ENCODE peak calls at places on chromosomes 13 and 19, in ten cellular contexts. One of them, this sample, is unnamed.

GRCh38 chr13:24202215-24202614 is 41.7 kb downstream of the SPATA13 start:
- DNase-seq in central memory CD4-positive, alpha-beta T cell: no peak
- DNase-seq in GM19239: no peak
- DNase-seq in NCI-H1694: no peak
- DNase-seq in posterior cingulate gyrus: no peak
- DNase-seq in erythroblast: no peak
- DNase-seq in Jurkat, Clone E6-1: no peak
- DNase-seq in kidney tubule cell: no peak
- DNase-seq in H54: no peak
- DNase-seq in HTR-8/SVneo: no peak
- DNase-seq in this sample: no peak

GRCh38 chr19:44050740-44051653 is 839 bp upstream of the ZNF223 start:
- DNase-seq in kidney tubule cell: peak; percentile 36
- DNase-seq in GM19239: no peak
- DNase-seq in H54: no peak
- DNase-seq in Jurkat, Clone E6-1: no peak
- DNase-seq in HTR-8/SVneo: no peak
- DNase-seq in posterior cingulate gyrus: peak; percentile 79
- DNase-seq in NCI-H1694: no peak
- DNase-seq in erythroblast: peak; percentile 48
- DNase-seq in central memory CD4-positive, alpha-beta T cell: no peak
- DNase-seq in this sample: peak; percentile 28

GRCh38 chr19:55253842-55254624 is 4.8 kb downstream of the PPP6R1 start:
- DNase-seq in kidney tubule cell: no peak
- DNase-seq in H54: no peak
- DNase-seq in central memory CD4-positive, alpha-beta T cell: peak; percentile 79
- DNase-seq in NCI-H1694: no peak
- DNase-seq in GM19239: peak; percentile 74
- DNase-seq in posterior cingulate gyrus: peak; percentile 66
- DNase-seq in erythroblast: peak; percentile 53
- DNase-seq in Jurkat, Clone E6-1: peak; percentile 85
- DNase-seq in HTR-8/SVneo: no peak
- DNase-seq in this sample: peak; percentile 87

GRCh38 chr13:38264363-38265134 is 85.1 kb upstream of the UFM1 start:
- DNase-seq in Jurkat, Clone E6-1: no peak
- DNase-seq in central memory CD4-positive, alpha-beta T cell: no peak
- DNase-seq in kidney tubule cell: peak; percentile 49
- DNase-seq in HTR-8/SVneo: no peak
- DNase-seq in H54: no peak
- DNase-seq in posterior cingulate gyrus: no peak
- DNase-seq in erythroblast: no peak
- DNase-seq in NCI-H1694: peak; percentile 1
- DNase-seq in GM19239: no peak
- DNase-seq in this sample: no peak

GRCh38 chr13:22801402-22802003 is 379.3 kb upstream of the SGCG start:
- DNase-seq in Jurkat, Clone E6-1: no peak
- DNase-seq in NCI-H1694: no peak
- DNase-seq in kidney tubule cell: peak; percentile 63
- DNase-seq in HTR-8/SVneo: no peak
- DNase-seq in erythroblast: no peak
- DNase-seq in H54: no peak
- DNase-seq in posterior cingulate gyrus: no peak
- DNase-seq in central memory CD4-positive, alpha-beta T cell: no peak
- DNase-seq in GM19239: no peak
- DNase-seq in this sample: peak; percentile 1

GRCh38 chr19:39497850-39498261 is 891 bp upstream of the DLL3 start:
- DNase-seq in HTR-8/SVneo: peak; percentile 54
- DNase-seq in posterior cingulate gyrus: peak; percentile 77
- DNase-seq in NCI-H1694: peak; percentile 40
- DNase-seq in Jurkat, Clone E6-1: no peak
- DNase-seq in GM19239: no peak
- DNase-seq in kidney tubule cell: peak; percentile 21
- DNase-seq in H54: no peak
- DNase-seq in central memory CD4-positive, alpha-beta T cell: no peak
- DNase-seq in erythroblast: peak; percentile 26
- DNase-seq in this sample: peak; percentile 46

GRCh38 chr13:100349594-100349993 is 239.0 kb downstream of the GGACT start:
- DNase-seq in NCI-H1694: no peak
- DNase-seq in H54: no peak
- DNase-seq in erythroblast: no peak
- DNase-seq in posterior cingulate gyrus: no peak
- DNase-seq in HTR-8/SVneo: no peak
- DNase-seq in central memory CD4-positive, alpha-beta T cell: no peak
- DNase-seq in Jurkat, Clone E6-1: no peak
- DNase-seq in kidney tubule cell: no peak
- DNase-seq in GM19239: no peak
- DNase-seq in this sample: no peak

GRCh38 chr19:46951236-46951986 is 68.2 kb upstream of the NPAS1 start:
- DNase-seq in posterior cingulate gyrus: no peak
- DNase-seq in Jurkat, Clone E6-1: no peak
- DNase-seq in H54: peak; percentile 16
- DNase-seq in GM19239: no peak
- DNase-seq in central memory CD4-positive, alpha-beta T cell: no peak
- DNase-seq in erythroblast: no peak
- DNase-seq in NCI-H1694: no peak
- DNase-seq in HTR-8/SVneo: no peak
- DNase-seq in kidney tubule cell: peak; percentile 97
- DNase-seq in this sample: no peak

GRCh38 chr19:4969772-4970531 is 1.0 kb downstream of the KDM4B start:
- DNase-seq in GM19239: peak; percentile 79
- DNase-seq in central memory CD4-positive, alpha-beta T cell: peak; percentile 11
- DNase-seq in Jurkat, Clone E6-1: no peak
- DNase-seq in kidney tubule cell: peak; percentile 47
- DNase-seq in erythroblast: no peak
- DNase-seq in H54: no peak
- DNase-seq in posterior cingulate gyrus: no peak
- DNase-seq in NCI-H1694: no peak
- DNase-seq in HTR-8/SVneo: no peak
- DNase-seq in this sample: peak; percentile 56

GRCh38 chr13:112159575-112160547 is 92.9 kb downstream of the SOX1 start:
- DNase-seq in NCI-H1694: no peak
- DNase-seq in posterior cingulate gyrus: no peak
- DNase-seq in kidney tubule cell: no peak
- DNase-seq in central memory CD4-positive, alpha-beta T cell: no peak
- DNase-seq in erythroblast: no peak
- DNase-seq in Jurkat, Clone E6-1: no peak
- DNase-seq in HTR-8/SVneo: no peak
- DNase-seq in GM19239: no peak
- DNase-seq in H54: no peak
- DNase-seq in this sample: no peak

GRCh38 chr19:4149518-4150288 is 3.7 kb upstream of the CREB3L3 start:
- DNase-seq in H54: no peak
- DNase-seq in NCI-H1694: no peak
- DNase-seq in Jurkat, Clone E6-1: no peak
- DNase-seq in central memory CD4-positive, alpha-beta T cell: no peak
- DNase-seq in GM19239: no peak
- DNase-seq in posterior cingulate gyrus: no peak
- DNase-seq in kidney tubule cell: no peak
- DNase-seq in erythroblast: no peak
- DNase-seq in HTR-8/SVneo: no peak
- DNase-seq in this sample: no peak

GRCh38 chr19:10284641-10285278 is 2.0 kb upstream of the ICAM4 start:
- DNase-seq in Jurkat, Clone E6-1: no peak
- DNase-seq in posterior cingulate gyrus: no peak
- DNase-seq in kidney tubule cell: no peak
- DNase-seq in GM19239: no peak
- DNase-seq in NCI-H1694: no peak
- DNase-seq in erythroblast: no peak
- DNase-seq in HTR-8/SVneo: no peak
- DNase-seq in central memory CD4-positive, alpha-beta T cell: no peak
- DNase-seq in H54: no peak
- DNase-seq in this sample: no peak

GRCh38 chr19:53870485-53870844 is 2.8 kb downstream of the MYADM start:
- DNase-seq in Jurkat, Clone E6-1: no peak
- DNase-seq in erythroblast: no peak
- DNase-seq in kidney tubule cell: no peak
- DNase-seq in posterior cingulate gyrus: no peak
- DNase-seq in H54: no peak
- DNase-seq in HTR-8/SVneo: no peak
- DNase-seq in central memory CD4-positive, alpha-beta T cell: no peak
- DNase-seq in GM19239: no peak
- DNase-seq in NCI-H1694: no peak
- DNase-seq in this sample: peak; percentile 65

GRCh38 chr13:104961246-104961645 is 1574.2 kb downstream of the EFNB2 start:
- DNase-seq in HTR-8/SVneo: no peak
- DNase-seq in Jurkat, Clone E6-1: no peak
- DNase-seq in GM19239: no peak
- DNase-seq in NCI-H1694: no peak
- DNase-seq in kidney tubule cell: no peak
- DNase-seq in central memory CD4-positive, alpha-beta T cell: no peak
- DNase-seq in H54: no peak
- DNase-seq in posterior cingulate gyrus: no peak
- DNase-seq in erythroblast: no peak
- DNase-seq in this sample: no peak

GRCh38 chr13:95535243-95535642 is 17.3 kb upstream of the CLDN10 start:
- DNase-seq in H54: peak; percentile 36
- DNase-seq in erythroblast: peak; percentile 41
- DNase-seq in kidney tubule cell: peak; percentile 97
- DNase-seq in HTR-8/SVneo: peak; percentile 7
- DNase-seq in GM19239: no peak
- DNase-seq in NCI-H1694: no peak
- DNase-seq in Jurkat, Clone E6-1: no peak
- DNase-seq in posterior cingulate gyrus: no peak
- DNase-seq in central memory CD4-positive, alpha-beta T cell: no peak
- DNase-seq in this sample: no peak

GRCh38 chr13:113997845-113998751 is 24.2 kb upstream of the C13orf46 start:
- DNase-seq in GM19239: no peak
- DNase-seq in HTR-8/SVneo: no peak
- DNase-seq in H54: no peak
- DNase-seq in kidney tubule cell: no peak
- DNase-seq in Jurkat, Clone E6-1: no peak
- DNase-seq in NCI-H1694: peak; percentile 72
- DNase-seq in central memory CD4-positive, alpha-beta T cell: no peak
- DNase-seq in erythroblast: no peak
- DNase-seq in posterior cingulate gyrus: peak; percentile 71
- DNase-seq in this sample: no peak

GRCh38 chr13:51849145-51850101 is 4.4 kb upstream of the TMEM272 start:
- DNase-seq in central memory CD4-positive, alpha-beta T cell: no peak
- DNase-seq in NCI-H1694: no peak
- DNase-seq in posterior cingulate gyrus: no peak
- DNase-seq in Jurkat, Clone E6-1: peak; percentile 37
- DNase-seq in kidney tubule cell: no peak
- DNase-seq in H54: peak; percentile 46
- DNase-seq in HTR-8/SVneo: peak; percentile 22
- DNase-seq in GM19239: peak; percentile 28
- DNase-seq in erythroblast: peak; percentile 51
- DNase-seq in this sample: no peak

GRCh38 chr19:30228113-30228725 is 144.0 kb upstream of the ZNF536 start:
- DNase-seq in GM19239: peak; percentile 27
- DNase-seq in HTR-8/SVneo: no peak
- DNase-seq in NCI-H1694: no peak
- DNase-seq in Jurkat, Clone E6-1: no peak
- DNase-seq in posterior cingulate gyrus: no peak
- DNase-seq in H54: no peak
- DNase-seq in central memory CD4-positive, alpha-beta T cell: no peak
- DNase-seq in kidney tubule cell: no peak
- DNase-seq in erythroblast: no peak
- DNase-seq in this sample: peak; percentile 47

GRCh38 chr13:51629711-51630575 is 45.7 kb downstream of the WDFY2 start:
- DNase-seq in NCI-H1694: no peak
- DNase-seq in erythroblast: no peak
- DNase-seq in GM19239: no peak
- DNase-seq in kidney tubule cell: no peak
- DNase-seq in posterior cingulate gyrus: no peak
- DNase-seq in HTR-8/SVneo: no peak
- DNase-seq in central memory CD4-positive, alpha-beta T cell: no peak
- DNase-seq in H54: no peak
- DNase-seq in Jurkat, Clone E6-1: no peak
- DNase-seq in this sample: no peak

GRCh38 chr19:4732680-4733114 is 9.1 kb upstream of the DPP9 start:
- DNase-seq in H54: peak; percentile 65
- DNase-seq in posterior cingulate gyrus: peak; percentile 86
- DNase-seq in HTR-8/SVneo: peak; percentile 67
- DNase-seq in kidney tubule cell: peak; percentile 71
- DNase-seq in Jurkat, Clone E6-1: peak; percentile 54
- DNase-seq in erythroblast: peak; percentile 64
- DNase-seq in central memory CD4-positive, alpha-beta T cell: peak; percentile 53
- DNase-seq in NCI-H1694: peak; percentile 13
- DNase-seq in GM19239: peak; percentile 73
- DNase-seq in this sample: peak; percentile 80

GRCh38 chr13:68697551-68697950 is 1410.1 kb upstream of the ATXN8OS start:
- DNase-seq in H54: peak; percentile 15
- DNase-seq in NCI-H1694: no peak
- DNase-seq in posterior cingulate gyrus: no peak
- DNase-seq in Jurkat, Clone E6-1: no peak
- DNase-seq in HTR-8/SVneo: peak; percentile 15
- DNase-seq in GM19239: no peak
- DNase-seq in central memory CD4-positive, alpha-beta T cell: no peak
- DNase-seq in erythroblast: no peak
- DNase-seq in kidney tubule cell: no peak
- DNase-seq in this sample: no peak

This sample was measured in B cell.